ENCODE peak calls at places on chromosome 14, in six cellular contexts. V is pulmonary artery endothelial cell, U is thoracic aorta, E is A549, Q is T-helper 1 cell, X is EL. Y is an unnamed sample.

GRCh38 chr14:31206536-31207286 is 882 bp downstream of the HECTD1 start:
- DNase-seq in Q (peak), E (peak), X (peak), V (no peak), U (no peak), Y (no peak)

GRCh38 chr14:90489306-90489705 is 92.5 kb downstream of the CALM1 start:
- DNase-seq in Q (no peak), V (no peak), E (no peak), U (no peak), X (no peak), Y (no peak)

GRCh38 chr14:106691601-106692291 is 1165.4 kb downstream of the TMEM121 start:
- DNase-seq in E (peak), Q (peak), U (no peak), X (peak), V (no peak), Y (no peak)

GRCh38 chr14:99242238-99242637 is 29.8 kb downstream of the BCL11B start:
- DNase-seq in E (no peak), V (no peak), Q (peak), X (no peak), U (no peak), Y (no peak)

GRCh38 chr14:22821193-22822016 is 6.2 kb upstream of the SLC7A7 start:
- DNase-seq in U (no peak), V (no peak), Q (no peak), X (no peak), E (peak), Y (no peak)

GRCh38 chr14:99758915-99759545 is 34.2 kb upstream of the EML1 start:
- DNase-seq in U (no peak), X (no peak), Q (no peak), V (no peak), E (no peak), Y (no peak)

GRCh38 chr14:22213110-22213509 is 375.9 kb downstream of the DAD1 start:
- DNase-seq in U (no peak), Q (no peak), X (no peak), E (no peak), V (no peak), Y (no peak)

GRCh38 chr14:55339770-55340169 is 68.5 kb downstream of the FBXO34 start:
- DNase-seq in V (no peak), Q (no peak), X (no peak), U (no peak), E (no peak), Y (no peak)

GRCh38 chr14:28780843-28781503 is 14.4 kb downstream of the FOXG1 start:
- DNase-seq in U (no peak), E (no peak), V (no peak), X (no peak), Q (no peak), Y (no peak)